ENCODE peak calls at places on chromosomes 12 and 14, in seven cellular contexts. J is neural progenitor cell, O is adipocyte, C is IMR-90, S is mammary epithelial cell, F is Karpas-422, P is astrocyte. X is an unnamed sample.
A peak's percentile ranks its signal among the peaks of the same experiment; 100 is the strongest.

GRCh38 chr12:56158926-56159461 is 835 bp downstream of the MYL6 start:
- DNase-seq in J (peak; percentile 77), O (peak; percentile 88), C (peak; percentile 58), S (peak; percentile 55), F (peak; percentile 61), P (peak; percentile 53), X (peak; percentile 73)

GRCh38 chr12:123973552-123974341 is 732 bp downstream of the ZNF664 start:
- DNase-seq in J (peak; percentile 73), O (peak; percentile 72), C (peak; percentile 10), S (peak; percentile 49), F (peak; percentile 53), P (no peak), X (no peak)

GRCh38 chr14:38367922-38368321 is 112.0 kb upstream of the CLEC14A start:
- DNase-seq in J (no peak), O (no peak), C (no peak), S (no peak), F (no peak), P (no peak), X (no peak)

GRCh38 chr12:94182971-94183701 is 34.8 kb downstream of the PLXNC1 start:
- DNase-seq in J (no peak), O (peak; percentile 44), C (no peak), S (no peak), F (no peak), P (no peak), X (no peak)

GRCh38 chr14:78950654-78951053 is 780.5 kb downstream of the NRXN3 start:
- DNase-seq in J (no peak), O (peak; percentile 34), C (peak; percentile 76), S (no peak), F (no peak), P (peak; percentile 82), X (peak; percentile 87)

GRCh38 chr12:6391013-6391412 is 7.1 kb downstream of the LTBR start:
- DNase-seq in J (no peak), O (no peak), C (no peak), S (no peak), F (no peak), P (no peak), X (no peak)

GRCh38 chr12:65827827-65828231 is 3.5 kb downstream of the HMGA2 start:
- DNase-seq in J (peak; percentile 40), O (peak; percentile 62), C (no peak), S (no peak), F (no peak), P (no peak), X (peak; percentile 41)

GRCh38 chr12:74985293-74985985 is 224.2 kb downstream of the KCNC2 start:
- DNase-seq in J (no peak), O (no peak), C (no peak), S (no peak), F (no peak), P (no peak), X (no peak)

GRCh38 chr12:124786065-124786964 is 77.3 kb downstream of the SCARB1 start:
- DNase-seq in J (peak; percentile 92), O (peak; percentile 94), C (peak; percentile 91), S (peak; percentile 53), F (no peak), P (peak; percentile 82), X (peak; percentile 88)

DNA sequence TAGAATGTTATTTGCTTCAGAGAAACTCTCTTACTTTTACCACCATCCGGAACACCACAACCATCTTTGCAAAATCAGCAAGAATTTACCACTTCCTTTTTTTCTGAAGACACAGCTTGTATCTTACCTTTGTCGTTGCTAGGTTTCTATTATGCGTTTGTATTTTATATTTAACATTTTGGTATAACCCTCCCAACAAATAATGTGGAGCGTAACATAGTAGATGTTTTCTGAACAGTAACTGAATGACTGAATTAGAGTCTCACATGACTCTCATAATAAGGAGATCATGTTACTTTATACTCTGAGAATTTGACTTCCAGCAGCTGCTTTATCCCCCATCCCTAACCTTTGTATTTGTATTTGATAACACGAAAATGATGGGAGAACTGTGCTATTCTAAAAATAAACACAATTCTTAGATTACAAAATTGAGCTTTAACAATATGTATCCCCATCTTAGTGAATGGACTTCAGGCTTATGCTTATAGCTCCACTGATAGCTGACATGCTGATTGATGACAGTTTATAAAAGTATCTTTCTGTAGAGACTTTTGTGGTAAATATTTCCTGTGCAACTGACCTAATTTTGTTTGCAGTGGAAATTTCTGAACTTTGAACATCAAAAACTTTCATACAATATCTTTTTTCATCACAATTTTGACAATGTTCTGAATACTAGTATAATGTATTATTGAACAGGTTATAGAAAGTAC is 7.9 kb upstream of the KLRB1 start:
- DNase-seq in J (no peak), O (no peak), C (no peak), S (no peak), F (peak; percentile 52), P (no peak), X (no peak)
- H3K9ac ChIP-seq in J (no peak overlapping the region), O (no peak overlapping the region), C (no peak overlapping the region), S (no peak overlapping the region), F (no peak overlapping the region), P (no peak overlapping the region), X (no peak overlapping the region)

GRCh38 chr14:88551936-88552565 is 2.8 kb downstream of the PTPN21 start:
- DNase-seq in J (peak; percentile 43), O (peak; percentile 58), C (peak; percentile 19), S (peak; percentile 28), F (no peak), P (peak; percentile 10), X (peak; percentile 20)

GRCh38 chr14:88554458-88555286 is at the start of gene PTPN21:
- DNase-seq in J (peak; percentile 90), O (peak; percentile 91), C (peak; percentile 64), S (peak; percentile 78), F (peak; percentile 55), P (peak; percentile 47), X (peak; percentile 53)

GRCh38 chr14:88552859-88553258 is 1.9 kb downstream of the PTPN21 start:
- DNase-seq in J (no peak), O (no peak), C (no peak), S (no peak), F (no peak), P (no peak), X (no peak)

GRCh38 chr14:88556581-88556980 is 1.8 kb upstream of the PTPN21 start:
- DNase-seq in J (no peak), O (no peak), C (peak; percentile 25), S (no peak), F (no peak), P (peak; percentile 54), X (no peak)

GRCh38 chr14:88553886-88554457 is 835 bp downstream of the PTPN21 start:
- DNase-seq in J (no peak), O (peak; percentile 53), C (peak; percentile 8), S (no peak), F (no peak), P (peak; percentile 22), X (peak; percentile 34)
- H3K4me3 ChIP-seq in J (peak overlapping the region; percentile 63), O (peak overlapping the region; percentile 86), C (peak overlapping the region; percentile 65), S (peak overlapping the region; percentile 100), F (peak overlapping the region; percentile 67), P (peak overlapping the region; percentile 92), X (peak overlapping the region; percentile 72)

GRCh38 chr12:80936353-80936641 is 1.4 kb downstream of the LIN7A start:
- DNase-seq in J (peak; percentile 68), O (peak; percentile 72), C (no peak), S (no peak), F (no peak), P (no peak), X (no peak)
- H3K9ac ChIP-seq in J (peak overlapping the region; percentile 48), O (peak overlapping the region; percentile 83), C (peak overlapping the region; percentile 82), S (no peak overlapping the region), F (no peak overlapping the region), P (peak overlapping the region; percentile 80), X (peak overlapping the region; percentile 85)

DNA sequence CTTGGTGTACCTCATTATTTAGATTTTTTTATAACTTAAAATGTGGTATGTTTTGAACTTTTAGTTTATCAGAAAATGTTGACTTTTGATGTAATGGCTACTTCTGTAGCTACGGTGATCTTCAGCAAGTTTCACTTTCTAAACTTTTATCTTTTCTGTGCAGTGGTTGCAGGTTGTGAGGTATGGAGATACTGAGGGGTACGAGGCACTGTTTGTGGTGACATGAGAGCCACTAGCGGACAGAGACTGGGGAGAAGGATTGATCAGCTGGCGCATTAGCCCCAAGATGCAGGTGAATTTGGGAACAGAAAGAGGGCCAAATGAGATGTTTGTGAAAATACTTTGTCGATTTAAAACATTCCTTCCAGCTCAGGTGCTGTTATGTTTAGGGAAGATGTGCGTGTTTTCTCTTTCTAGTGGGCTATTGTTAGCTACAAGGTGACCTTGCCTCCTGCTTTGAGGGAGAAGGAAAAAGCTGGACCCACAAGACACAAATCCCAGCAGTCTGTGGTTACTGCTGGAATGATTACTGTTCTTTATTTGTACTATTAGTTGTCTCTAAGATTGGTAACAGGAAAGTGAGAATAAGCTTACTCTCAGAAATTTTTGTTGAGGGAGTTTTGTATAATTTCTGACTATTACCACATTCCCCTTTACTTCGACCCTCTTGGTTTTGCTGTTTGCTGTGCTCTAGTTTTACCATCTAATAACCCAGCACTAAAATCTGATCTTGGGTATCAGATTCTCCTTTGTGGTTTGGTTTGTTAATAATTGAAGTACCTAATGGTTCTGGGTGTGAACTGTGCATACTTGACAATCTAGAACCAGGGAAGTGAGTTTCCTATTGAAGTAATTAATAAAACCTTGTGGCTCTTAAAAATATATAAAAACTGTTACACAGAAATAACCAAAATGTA is 61.7 kb downstream of the FBXO34 start:
- DNase-seq in J (no peak), O (no peak), C (peak; percentile 19), S (no peak), F (no peak), P (peak; percentile 16), X (no peak)
- H3K4me3 ChIP-seq in J (no peak overlapping the region), O (no peak overlapping the region), C (no peak overlapping the region), S (no peak overlapping the region), F (peak overlapping the region; percentile 36), P (no peak overlapping the region), X (no peak overlapping the region)

GRCh38 chr14:95515080-95515489 is 1.4 kb downstream of the SYNE3 start:
- DNase-seq in J (peak; percentile 58), O (peak; percentile 85), C (no peak), S (no peak), F (no peak), P (no peak), X (no peak)
- H3K9ac ChIP-seq in J (no peak overlapping the region), O (peak overlapping the region; percentile 89), C (peak overlapping the region; percentile 26), S (no peak overlapping the region), F (no peak overlapping the region), P (peak overlapping the region; percentile 68), X (no peak overlapping the region)